ENCODE peak calls at places on chromosome 5, in eight cellular contexts. A is astrocyte of the cerebellum, S is fibroblast of pulmonary artery, H is bronchial epithelial cell, N is left ventricle myocardium inferior, W is lower lobe of right lung, U is heart right ventricle, Z is mucosa of descending colon. D is an unnamed sample.

GRCh38 chr5:78594946-78595921 is 53.3 kb downstream of the LHFPL2 start:
- DNase-seq in A (peak), S (peak), H (peak), N (no peak), W (no peak), U (no peak), Z (no peak), D (no peak)

GRCh38 chr5:113140837-113141661 is 164.5 kb downstream of the DCP2 start:
- DNase-seq in A (peak), S (peak), H (peak), N (no peak), W (no peak), U (no peak), Z (no peak), D (no peak)

GRCh38 chr5:44619875-44620610 is 188.7 kb upstream of the MRPS30 start:
- DNase-seq in A (no peak), S (no peak), H (peak), N (no peak), W (no peak), U (no peak), Z (no peak), D (no peak)

GRCh38 chr5:53543401-53543800 is 17.0 kb upstream of the NDUFS4 start:
- DNase-seq in A (peak), S (peak), H (no peak), N (no peak), W (no peak), U (no peak), Z (no peak), D (no peak)

GRCh38 chr5:107668933-107669542 is 1.7 kb downstream of the EFNA5 start:
- DNase-seq in A (no peak), S (peak), H (peak), N (no peak), W (no peak), U (no peak), Z (no peak), D (no peak)

GRCh38 chr5:150340614-150341265 is 16.8 kb upstream of the TCOF1 start:
- DNase-seq in A (no peak), S (no peak), H (no peak), N (no peak), W (no peak), U (no peak), Z (no peak), D (no peak)

GRCh38 chr5:125408582-125409069 is 662.2 kb upstream of the ZNF608 start:
- DNase-seq in A (no peak), S (peak), H (peak), N (no peak), W (no peak), U (no peak), Z (no peak), D (no peak)

GRCh38 chr5:54081415-54081814 is 229.0 kb downstream of the ARL15 start:
- DNase-seq in A (no peak), S (no peak), H (no peak), N (no peak), W (no peak), U (no peak), Z (no peak), D (no peak)

GRCh38 chr5:181205735-181206401 is 872 bp upstream of the TRIM7 start:
- DNase-seq in A (no peak), S (peak), H (no peak), N (no peak), W (no peak), U (no peak), Z (peak), D (no peak)

GRCh38 chr5:175809531-175810121 is 61.8 kb upstream of the CPLX2 start:
- DNase-seq in A (peak), S (peak), H (no peak), N (no peak), W (no peak), U (no peak), Z (no peak), D (no peak)

GRCh38 chr5:43041669-43042175 is 1.6 kb upstream of the ANXA2R start:
- DNase-seq in A (no peak), S (peak), H (peak), N (no peak), W (peak), U (no peak), Z (peak), D (no peak)

GRCh38 chr5:42842860-42843641 is 31.4 kb upstream of the SELENOP start:
- DNase-seq in A (no peak), S (peak), H (no peak), N (no peak), W (no peak), U (no peak), Z (no peak), D (no peak)

GRCh38 chr5:36759117-36759516 is 117.5 kb upstream of the NIPBL start:
- DNase-seq in A (no peak), S (no peak), H (no peak), N (no peak), W (no peak), U (no peak), Z (no peak), D (no peak)

GRCh38 chr5:171437286-171437821 is 17.9 kb downstream of the FGF18 start:
- DNase-seq in A (no peak), S (no peak), H (no peak), N (no peak), W (peak), U (no peak), Z (no peak), D (no peak)

GRCh38 chr5:132065351-132065937 is 5.0 kb downstream of the IL3 start:
- DNase-seq in A (peak), S (peak), H (peak), N (peak), W (peak), U (peak), Z (peak), D (no peak)

GRCh38 chr5:58681943-58682342 is 99.1 kb downstream of the RAB3C start:
- DNase-seq in A (no peak), S (no peak), H (no peak), N (no peak), W (no peak), U (no peak), Z (no peak), D (no peak)

GRCh38 chr5:80125962-80126480 is 90.9 kb downstream of the THBS4 start:
- DNase-seq in A (peak), S (peak), H (peak), N (no peak), W (no peak), U (no peak), Z (no peak), D (no peak)

GRCh38 chr5:9429691-9430215 is 116.1 kb downstream of the SEMA5A start:
- DNase-seq in A (no peak), S (no peak), H (no peak), N (no peak), W (no peak), U (no peak), Z (no peak), D (no peak)

GRCh38 chr5:6550628-6551027 is 82.2 kb downstream of the NSUN2 start:
- DNase-seq in A (no peak), S (no peak), H (no peak), N (no peak), W (no peak), U (no peak), Z (no peak), D (no peak)

GRCh38 chr5:109350537-109351270 is 59.1 kb downstream of the PJA2 start:
- DNase-seq in A (no peak), S (peak), H (no peak), N (no peak), W (no peak), U (no peak), Z (no peak), D (no peak)

GRCh38 chr5:1536298-1537165 is 12.8 kb upstream of the LPCAT1 start:
- DNase-seq in A (no peak), S (no peak), H (no peak), N (no peak), W (peak), U (no peak), Z (peak), D (peak)

GRCh38 chr5:134005415-134006118 is 792 bp upstream of the VDAC1 start:
- DNase-seq in A (no peak), S (no peak), H (no peak), N (peak), W (peak), U (peak), Z (peak), D (peak)
- TF ChIP-seq CTCF in A (no peak), S (no peak), H (peak), N (no peak), W (no peak), U (no peak), Z (no peak), D (no peak)

DNA sequence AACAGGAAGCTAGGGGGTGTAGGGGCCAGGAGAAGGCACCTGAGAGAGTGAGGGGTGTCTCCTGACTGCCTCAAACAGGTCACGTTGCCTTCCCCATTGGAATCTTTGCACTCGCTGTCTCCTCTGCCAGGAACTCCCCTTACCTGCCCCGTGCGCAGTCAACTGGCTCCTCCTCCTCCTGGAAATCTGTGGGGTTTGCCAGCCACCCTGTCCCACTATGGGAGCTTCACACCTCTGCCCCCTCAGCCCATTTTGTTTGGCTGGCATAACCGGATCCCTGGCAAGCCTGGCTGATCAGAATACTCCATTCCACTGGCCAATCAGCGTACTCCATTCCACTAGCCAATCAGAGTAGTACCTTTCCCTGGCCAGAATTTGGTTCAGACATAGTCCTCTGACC is 10.4 kb upstream of the SLC34A1 start:
- DNase-seq in A (no peak), S (no peak), H (peak), N (no peak), W (no peak), U (no peak), Z (no peak), D (no peak)
- TF ChIP-seq CTCF in A (no peak), S (no peak), H (no peak), N (no peak), W (no peak), U (no peak), Z (no peak), D (no peak)

DNA sequence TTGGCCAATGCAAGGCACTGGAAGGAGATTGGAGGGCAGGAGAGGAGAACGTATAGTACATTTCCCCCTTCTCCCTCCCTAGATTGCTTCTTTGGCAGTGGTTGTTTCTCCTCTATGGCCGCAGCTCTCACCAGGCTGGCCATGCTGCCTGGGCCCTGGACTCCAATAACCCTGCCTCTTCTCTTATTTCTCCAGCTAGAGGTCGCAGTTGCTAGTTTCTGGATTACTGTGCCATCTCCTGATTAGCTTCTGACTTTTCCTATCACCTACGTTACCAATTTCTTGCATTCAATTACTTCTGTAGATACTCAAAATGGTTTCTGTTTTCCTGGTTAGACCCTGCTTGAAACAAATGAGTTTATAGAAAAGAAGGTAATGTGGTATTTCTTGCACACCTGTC is 2.4 kb upstream of the MACIR start:
- DNase-seq in A (no peak), S (no peak), H (no peak), N (no peak), W (no peak), U (no peak), Z (no peak), D (no peak)
- TF ChIP-seq CTCF in A (no peak), S (peak), H (peak), N (peak), W (no peak), U (no peak), Z (no peak), D (peak)

GRCh38 chr5:122897283-122897602 is 51.8 kb downstream of the SNX24 start:
- DNase-seq in A (no peak), S (no peak), H (no peak), N (no peak), W (no peak), U (no peak), Z (no peak), D (no peak)
- TF ChIP-seq CTCF in A (no peak), S (no peak), H (no peak), N (no peak), W (no peak), U (no peak), Z (no peak), D (no peak)

D was measured in chondrocyte.